ENCODE peak calls at places on chromosomes 11 and 22, in nine cellular contexts. One of them, this sample, is unnamed.

GRCh38 chr11:69049490-69049867 is 747 bp downstream of the TPCN2 start:
- DNase-seq in choroid plexus epithelial cell: no peak
- DNase-seq in activated CD8-positive, alpha-beta T cell treated with anti-CD3 and anti-CD28 coated beads, Interleukin-2, amount 10 ng/mL, durations not matched to agents 7 days and 5 days: peak; percentile 40
- DNase-seq in SHP77: no peak
- DNase-seq in kidney glomerular epithelial cell: no peak
- DNase-seq in glutamatergic neuron: no peak
- DNase-seq in cerebellar cortex: no peak
- DNase-seq in ureter: no peak
- DNase-seq in cardiac fibroblast: no peak
- DNase-seq in this sample: no peak

GRCh38 chr22:38243007-38243775 is 29.6 kb downstream of the TMEM184B start:
- DNase-seq in activated CD8-positive, alpha-beta T cell treated with anti-CD3 and anti-CD28 coated beads, Interleukin-2, amount 10 ng/mL, durations not matched to agents 7 days and 5 days: no peak
- DNase-seq in choroid plexus epithelial cell: peak; percentile 84
- DNase-seq in glutamatergic neuron: no peak
- DNase-seq in ureter: peak; percentile 71
- DNase-seq in SHP77: peak; percentile 95
- DNase-seq in kidney glomerular epithelial cell: no peak
- DNase-seq in cerebellar cortex: no peak
- DNase-seq in cardiac fibroblast: peak; percentile 83
- DNase-seq in this sample: no peak

GRCh38 chr22:39690901-39691620 is 120.5 kb downstream of the CACNA1I start:
- DNase-seq in glutamatergic neuron: peak; percentile 64
- DNase-seq in SHP77: no peak
- DNase-seq in cardiac fibroblast: peak; percentile 4
- DNase-seq in choroid plexus epithelial cell: peak; percentile 3
- DNase-seq in ureter: no peak
- DNase-seq in cerebellar cortex: peak; percentile 59
- DNase-seq in kidney glomerular epithelial cell: no peak
- DNase-seq in activated CD8-positive, alpha-beta T cell treated with anti-CD3 and anti-CD28 coated beads, Interleukin-2, amount 10 ng/mL, durations not matched to agents 7 days and 5 days: no peak
- DNase-seq in this sample: no peak

GRCh38 chr11:26025680-26026079 is 306.2 kb upstream of the ANO3 start:
- DNase-seq in choroid plexus epithelial cell: peak; percentile 41
- DNase-seq in kidney glomerular epithelial cell: no peak
- DNase-seq in activated CD8-positive, alpha-beta T cell treated with anti-CD3 and anti-CD28 coated beads, Interleukin-2, amount 10 ng/mL, durations not matched to agents 7 days and 5 days: no peak
- DNase-seq in glutamatergic neuron: no peak
- DNase-seq in ureter: no peak
- DNase-seq in cardiac fibroblast: peak; percentile 51
- DNase-seq in SHP77: no peak
- DNase-seq in cerebellar cortex: no peak
- DNase-seq in this sample: no peak

GRCh38 chr11:118894192-118894591 is 10.5 kb downstream of the CXCR5 start:
- DNase-seq in SHP77: no peak
- DNase-seq in glutamatergic neuron: no peak
- DNase-seq in kidney glomerular epithelial cell: no peak
- DNase-seq in cardiac fibroblast: no peak
- DNase-seq in choroid plexus epithelial cell: no peak
- DNase-seq in ureter: no peak
- DNase-seq in activated CD8-positive, alpha-beta T cell treated with anti-CD3 and anti-CD28 coated beads, Interleukin-2, amount 10 ng/mL, durations not matched to agents 7 days and 5 days: no peak
- DNase-seq in cerebellar cortex: no peak
- DNase-seq in this sample: no peak

GRCh38 chr11:98568011-98568410 is 452.7 kb upstream of the CNTN5 start:
- DNase-seq in choroid plexus epithelial cell: peak; percentile 50
- DNase-seq in activated CD8-positive, alpha-beta T cell treated with anti-CD3 and anti-CD28 coated beads, Interleukin-2, amount 10 ng/mL, durations not matched to agents 7 days and 5 days: no peak
- DNase-seq in ureter: no peak
- DNase-seq in kidney glomerular epithelial cell: no peak
- DNase-seq in glutamatergic neuron: no peak
- DNase-seq in cerebellar cortex: no peak
- DNase-seq in cardiac fibroblast: peak; percentile 39
- DNase-seq in SHP77: no peak
- DNase-seq in this sample: no peak

GRCh38 chr11:43959321-43959995 is 17.0 kb downstream of the C11orf96 start:
- DNase-seq in kidney glomerular epithelial cell: no peak
- DNase-seq in cerebellar cortex: no peak
- DNase-seq in choroid plexus epithelial cell: peak; percentile 59
- DNase-seq in glutamatergic neuron: no peak
- DNase-seq in cardiac fibroblast: peak; percentile 33
- DNase-seq in SHP77: no peak
- DNase-seq in ureter: no peak
- DNase-seq in activated CD8-positive, alpha-beta T cell treated with anti-CD3 and anti-CD28 coated beads, Interleukin-2, amount 10 ng/mL, durations not matched to agents 7 days and 5 days: no peak
- DNase-seq in this sample: no peak

GRCh38 chr11:57479925-57480324 is 19.6 kb downstream of the RTN4RL2 start:
- DNase-seq in choroid plexus epithelial cell: no peak
- DNase-seq in cardiac fibroblast: no peak
- DNase-seq in kidney glomerular epithelial cell: no peak
- DNase-seq in activated CD8-positive, alpha-beta T cell treated with anti-CD3 and anti-CD28 coated beads, Interleukin-2, amount 10 ng/mL, durations not matched to agents 7 days and 5 days: no peak
- DNase-seq in ureter: no peak
- DNase-seq in glutamatergic neuron: no peak
- DNase-seq in cerebellar cortex: no peak
- DNase-seq in SHP77: no peak
- DNase-seq in this sample: no peak

GRCh38 chr11:75052457-75052856 is 44.2 kb downstream of the OR2AT4 start:
- DNase-seq in choroid plexus epithelial cell: no peak
- DNase-seq in cerebellar cortex: no peak
- DNase-seq in cardiac fibroblast: no peak
- DNase-seq in SHP77: no peak
- DNase-seq in kidney glomerular epithelial cell: no peak
- DNase-seq in glutamatergic neuron: no peak
- DNase-seq in ureter: no peak
- DNase-seq in activated CD8-positive, alpha-beta T cell treated with anti-CD3 and anti-CD28 coated beads, Interleukin-2, amount 10 ng/mL, durations not matched to agents 7 days and 5 days: no peak
- DNase-seq in this sample: no peak

GRCh38 chr11:29448246-29448877 is 568.5 kb downstream of the KCNA4 start:
- DNase-seq in ureter: no peak
- DNase-seq in cardiac fibroblast: peak; percentile 69
- DNase-seq in activated CD8-positive, alpha-beta T cell treated with anti-CD3 and anti-CD28 coated beads, Interleukin-2, amount 10 ng/mL, durations not matched to agents 7 days and 5 days: no peak
- DNase-seq in kidney glomerular epithelial cell: peak; percentile 60
- DNase-seq in SHP77: peak; percentile 0
- DNase-seq in choroid plexus epithelial cell: peak; percentile 71
- DNase-seq in cerebellar cortex: peak; percentile 8
- DNase-seq in glutamatergic neuron: no peak
- DNase-seq in this sample: no peak

GRCh38 chr22:40533712-40534378 is 102.7 kb downstream of the MRTFA start:
- DNase-seq in choroid plexus epithelial cell: peak; percentile 88
- DNase-seq in cerebellar cortex: peak; percentile 23
- DNase-seq in ureter: no peak
- DNase-seq in kidney glomerular epithelial cell: peak; percentile 44
- DNase-seq in activated CD8-positive, alpha-beta T cell treated with anti-CD3 and anti-CD28 coated beads, Interleukin-2, amount 10 ng/mL, durations not matched to agents 7 days and 5 days: peak; percentile 79
- DNase-seq in glutamatergic neuron: no peak
- DNase-seq in SHP77: no peak
- DNase-seq in cardiac fibroblast: peak; percentile 76
- DNase-seq in this sample: peak; percentile 38

GRCh38 chr11:78853521-78853920 is 278.9 kb upstream of the NARS2 start:
- DNase-seq in activated CD8-positive, alpha-beta T cell treated with anti-CD3 and anti-CD28 coated beads, Interleukin-2, amount 10 ng/mL, durations not matched to agents 7 days and 5 days: no peak
- DNase-seq in glutamatergic neuron: no peak
- DNase-seq in SHP77: no peak
- DNase-seq in kidney glomerular epithelial cell: peak; percentile 80
- DNase-seq in choroid plexus epithelial cell: no peak
- DNase-seq in cardiac fibroblast: no peak
- DNase-seq in ureter: no peak
- DNase-seq in cerebellar cortex: no peak
- DNase-seq in this sample: no peak

GRCh38 chr22:23759566-23759965 is 3.2 kb upstream of the C22orf15 start:
- DNase-seq in ureter: no peak
- DNase-seq in SHP77: no peak
- DNase-seq in cardiac fibroblast: no peak
- DNase-seq in kidney glomerular epithelial cell: no peak
- DNase-seq in activated CD8-positive, alpha-beta T cell treated with anti-CD3 and anti-CD28 coated beads, Interleukin-2, amount 10 ng/mL, durations not matched to agents 7 days and 5 days: no peak
- DNase-seq in glutamatergic neuron: no peak
- DNase-seq in cerebellar cortex: no peak
- DNase-seq in choroid plexus epithelial cell: no peak
- DNase-seq in this sample: no peak

GRCh38 chr11:120180571-120181445 is 30.0 kb upstream of the OAF start:
- DNase-seq in kidney glomerular epithelial cell: peak; percentile 67
- DNase-seq in cerebellar cortex: no peak
- DNase-seq in choroid plexus epithelial cell: peak; percentile 36
- DNase-seq in SHP77: no peak
- DNase-seq in glutamatergic neuron: no peak
- DNase-seq in ureter: no peak
- DNase-seq in cardiac fibroblast: peak; percentile 56
- DNase-seq in activated CD8-positive, alpha-beta T cell treated with anti-CD3 and anti-CD28 coated beads, Interleukin-2, amount 10 ng/mL, durations not matched to agents 7 days and 5 days: peak; percentile 9
- DNase-seq in this sample: no peak

GRCh38 chr22:37933711-37934376 is 19.6 kb downstream of the C22orf23 start:
- DNase-seq in SHP77: peak; percentile 78
- DNase-seq in kidney glomerular epithelial cell: peak; percentile 84
- DNase-seq in cerebellar cortex: peak; percentile 83
- DNase-seq in glutamatergic neuron: peak; percentile 95
- DNase-seq in choroid plexus epithelial cell: peak; percentile 93
- DNase-seq in ureter: peak; percentile 89
- DNase-seq in cardiac fibroblast: peak; percentile 91
- DNase-seq in activated CD8-positive, alpha-beta T cell treated with anti-CD3 and anti-CD28 coated beads, Interleukin-2, amount 10 ng/mL, durations not matched to agents 7 days and 5 days: peak; percentile 90
- DNase-seq in this sample: peak; percentile 66

GRCh38 chr11:82980292-82980691 is 78.8 kb downstream of the DDIAS start:
- DNase-seq in glutamatergic neuron: no peak
- DNase-seq in SHP77: no peak
- DNase-seq in ureter: no peak
- DNase-seq in choroid plexus epithelial cell: peak; percentile 89
- DNase-seq in cerebellar cortex: no peak
- DNase-seq in cardiac fibroblast: peak; percentile 63
- DNase-seq in kidney glomerular epithelial cell: peak; percentile 76
- DNase-seq in activated CD8-positive, alpha-beta T cell treated with anti-CD3 and anti-CD28 coated beads, Interleukin-2, amount 10 ng/mL, durations not matched to agents 7 days and 5 days: no peak
- DNase-seq in this sample: no peak

GRCh38 chr11:10450451-10451398 is 4.3 kb upstream of the AMPD3 start:
- DNase-seq in kidney glomerular epithelial cell: peak; percentile 17
- DNase-seq in cerebellar cortex: peak; percentile 50
- DNase-seq in choroid plexus epithelial cell: peak; percentile 25
- DNase-seq in cardiac fibroblast: no peak
- DNase-seq in SHP77: peak; percentile 33
- DNase-seq in activated CD8-positive, alpha-beta T cell treated with anti-CD3 and anti-CD28 coated beads, Interleukin-2, amount 10 ng/mL, durations not matched to agents 7 days and 5 days: peak; percentile 57
- DNase-seq in glutamatergic neuron: peak; percentile 50
- DNase-seq in ureter: peak; percentile 70
- DNase-seq in this sample: peak; percentile 20

GRCh38 chr22:47008208-47008885 is 245.9 kb downstream of the TBC1D22A start:
- DNase-seq in choroid plexus epithelial cell: no peak
- DNase-seq in glutamatergic neuron: no peak
- DNase-seq in ureter: no peak
- DNase-seq in cardiac fibroblast: no peak
- DNase-seq in SHP77: no peak
- DNase-seq in activated CD8-positive, alpha-beta T cell treated with anti-CD3 and anti-CD28 coated beads, Interleukin-2, amount 10 ng/mL, durations not matched to agents 7 days and 5 days: no peak
- DNase-seq in kidney glomerular epithelial cell: no peak
- DNase-seq in cerebellar cortex: no peak
- DNase-seq in this sample: no peak

GRCh38 chr11:45209904-45210699 is 63.7 kb downstream of the PRDM11 start:
- DNase-seq in cerebellar cortex: peak; percentile 86
- DNase-seq in glutamatergic neuron: peak; percentile 66
- DNase-seq in ureter: peak; percentile 89
- DNase-seq in activated CD8-positive, alpha-beta T cell treated with anti-CD3 and anti-CD28 coated beads, Interleukin-2, amount 10 ng/mL, durations not matched to agents 7 days and 5 days: no peak
- DNase-seq in cardiac fibroblast: peak; percentile 92
- DNase-seq in choroid plexus epithelial cell: peak; percentile 90
- DNase-seq in SHP77: no peak
- DNase-seq in kidney glomerular epithelial cell: no peak
- DNase-seq in this sample: no peak

GRCh38 chr22:37256075-37256726 is 12.1 kb upstream of the RAC2 start:
- DNase-seq in choroid plexus epithelial cell: no peak
- DNase-seq in kidney glomerular epithelial cell: no peak
- DNase-seq in glutamatergic neuron: no peak
- DNase-seq in SHP77: no peak
- DNase-seq in cardiac fibroblast: no peak
- DNase-seq in activated CD8-positive, alpha-beta T cell treated with anti-CD3 and anti-CD28 coated beads, Interleukin-2, amount 10 ng/mL, durations not matched to agents 7 days and 5 days: no peak
- DNase-seq in cerebellar cortex: no peak
- DNase-seq in ureter: no peak
- DNase-seq in this sample: no peak

GRCh38 chr11:81159900-81160299 is 1573.8 kb downstream of the FAM181B start:
- DNase-seq in activated CD8-positive, alpha-beta T cell treated with anti-CD3 and anti-CD28 coated beads, Interleukin-2, amount 10 ng/mL, durations not matched to agents 7 days and 5 days: no peak
- DNase-seq in ureter: no peak
- DNase-seq in cerebellar cortex: no peak
- DNase-seq in glutamatergic neuron: no peak
- DNase-seq in SHP77: no peak
- DNase-seq in cardiac fibroblast: no peak
- DNase-seq in choroid plexus epithelial cell: no peak
- DNase-seq in kidney glomerular epithelial cell: no peak
- DNase-seq in this sample: no peak

GRCh38 chr11:73147771-73148681 is 5.9 kb upstream of the FCHSD2 start:
- DNase-seq in ureter: no peak
- DNase-seq in cardiac fibroblast: no peak
- DNase-seq in cerebellar cortex: peak; percentile 77
- DNase-seq in choroid plexus epithelial cell: no peak
- DNase-seq in glutamatergic neuron: no peak
- DNase-seq in SHP77: peak; percentile 49
- DNase-seq in kidney glomerular epithelial cell: peak; percentile 25
- DNase-seq in activated CD8-positive, alpha-beta T cell treated with anti-CD3 and anti-CD28 coated beads, Interleukin-2, amount 10 ng/mL, durations not matched to agents 7 days and 5 days: no peak
- DNase-seq in this sample: no peak

GRCh38 chr11:72813740-72814138 is 472 bp upstream of the ATG16L2 start:
- DNase-seq in choroid plexus epithelial cell: peak; percentile 75
- DNase-seq in glutamatergic neuron: no peak
- DNase-seq in SHP77: peak; percentile 93
- DNase-seq in kidney glomerular epithelial cell: peak; percentile 59
- DNase-seq in cerebellar cortex: peak; percentile 81
- DNase-seq in activated CD8-positive, alpha-beta T cell treated with anti-CD3 and anti-CD28 coated beads, Interleukin-2, amount 10 ng/mL, durations not matched to agents 7 days and 5 days: peak; percentile 83
- DNase-seq in cardiac fibroblast: peak; percentile 83
- DNase-seq in ureter: no peak
- DNase-seq in this sample: peak; percentile 68

GRCh38 chr11:63961608-63962412 is 12.6 kb upstream of the COX8A start:
- DNase-seq in activated CD8-positive, alpha-beta T cell treated with anti-CD3 and anti-CD28 coated beads, Interleukin-2, amount 10 ng/mL, durations not matched to agents 7 days and 5 days: peak; percentile 60
- DNase-seq in SHP77: peak; percentile 61
- DNase-seq in glutamatergic neuron: no peak
- DNase-seq in kidney glomerular epithelial cell: no peak
- DNase-seq in cardiac fibroblast: peak; percentile 36
- DNase-seq in choroid plexus epithelial cell: peak; percentile 58
- DNase-seq in ureter: peak; percentile 70
- DNase-seq in cerebellar cortex: no peak
- DNase-seq in this sample: no peak

GRCh38 chr11:12777208-12777874 is 103.1 kb downstream of the TEAD1 start:
- DNase-seq in cerebellar cortex: no peak
- DNase-seq in glutamatergic neuron: no peak
- DNase-seq in activated CD8-positive, alpha-beta T cell treated with anti-CD3 and anti-CD28 coated beads, Interleukin-2, amount 10 ng/mL, durations not matched to agents 7 days and 5 days: no peak
- DNase-seq in ureter: no peak
- DNase-seq in kidney glomerular epithelial cell: no peak
- DNase-seq in SHP77: no peak
- DNase-seq in choroid plexus epithelial cell: peak; percentile 90
- DNase-seq in cardiac fibroblast: peak; percentile 64
- DNase-seq in this sample: no peak

GRCh38 chr22:28139993-28140392 is 220.9 kb upstream of the PITPNB start:
- DNase-seq in choroid plexus epithelial cell: peak; percentile 91
- DNase-seq in ureter: no peak
- DNase-seq in SHP77: no peak
- DNase-seq in cardiac fibroblast: peak; percentile 84
- DNase-seq in cerebellar cortex: no peak
- DNase-seq in glutamatergic neuron: no peak
- DNase-seq in kidney glomerular epithelial cell: peak; percentile 78
- DNase-seq in activated CD8-positive, alpha-beta T cell treated with anti-CD3 and anti-CD28 coated beads, Interleukin-2, amount 10 ng/mL, durations not matched to agents 7 days and 5 days: no peak
- DNase-seq in this sample: no peak

GRCh38 chr11:119759324-119759723 is 30.3 kb upstream of the NECTIN1 start:
- DNase-seq in glutamatergic neuron: no peak
- DNase-seq in activated CD8-positive, alpha-beta T cell treated with anti-CD3 and anti-CD28 coated beads, Interleukin-2, amount 10 ng/mL, durations not matched to agents 7 days and 5 days: no peak
- DNase-seq in SHP77: no peak
- DNase-seq in ureter: peak; percentile 59
- DNase-seq in cardiac fibroblast: peak; percentile 21
- DNase-seq in cerebellar cortex: no peak
- DNase-seq in kidney glomerular epithelial cell: peak; percentile 2
- DNase-seq in choroid plexus epithelial cell: peak; percentile 30
- DNase-seq in this sample: no peak

GRCh38 chr11:102891736-102892135 is 17.0 kb upstream of the MMP12 start:
- DNase-seq in cerebellar cortex: no peak
- DNase-seq in SHP77: no peak
- DNase-seq in choroid plexus epithelial cell: no peak
- DNase-seq in cardiac fibroblast: no peak
- DNase-seq in ureter: no peak
- DNase-seq in activated CD8-positive, alpha-beta T cell treated with anti-CD3 and anti-CD28 coated beads, Interleukin-2, amount 10 ng/mL, durations not matched to agents 7 days and 5 days: no peak
- DNase-seq in glutamatergic neuron: no peak
- DNase-seq in kidney glomerular epithelial cell: no peak
- DNase-seq in this sample: no peak

GRCh38 chr22:17920145-17920605 is 104.2 kb downstream of the MICAL3 start:
- DNase-seq in glutamatergic neuron: no peak
- DNase-seq in cerebellar cortex: no peak
- DNase-seq in choroid plexus epithelial cell: peak; percentile 56
- DNase-seq in activated CD8-positive, alpha-beta T cell treated with anti-CD3 and anti-CD28 coated beads, Interleukin-2, amount 10 ng/mL, durations not matched to agents 7 days and 5 days: no peak
- DNase-seq in SHP77: peak; percentile 21
- DNase-seq in cardiac fibroblast: peak; percentile 67
- DNase-seq in kidney glomerular epithelial cell: no peak
- DNase-seq in ureter: peak; percentile 83
- DNase-seq in this sample: no peak

GRCh38 chr11:112345166-112345565 is 84.5 kb upstream of the PLET1 start:
- DNase-seq in SHP77: peak; percentile 19
- DNase-seq in activated CD8-positive, alpha-beta T cell treated with anti-CD3 and anti-CD28 coated beads, Interleukin-2, amount 10 ng/mL, durations not matched to agents 7 days and 5 days: no peak
- DNase-seq in glutamatergic neuron: no peak
- DNase-seq in choroid plexus epithelial cell: no peak
- DNase-seq in kidney glomerular epithelial cell: no peak
- DNase-seq in ureter: peak; percentile 34
- DNase-seq in cerebellar cortex: no peak
- DNase-seq in cardiac fibroblast: no peak
- DNase-seq in this sample: no peak

GRCh38 chr11:121194731-121195596 is 93.9 kb downstream of the TECTA start:
- DNase-seq in ureter: peak; percentile 70
- DNase-seq in choroid plexus epithelial cell: peak; percentile 79
- DNase-seq in glutamatergic neuron: peak; percentile 43
- DNase-seq in cardiac fibroblast: peak; percentile 77
- DNase-seq in activated CD8-positive, alpha-beta T cell treated with anti-CD3 and anti-CD28 coated beads, Interleukin-2, amount 10 ng/mL, durations not matched to agents 7 days and 5 days: peak; percentile 79
- DNase-seq in cerebellar cortex: peak; percentile 73
- DNase-seq in kidney glomerular epithelial cell: peak; percentile 43
- DNase-seq in SHP77: peak; percentile 68
- DNase-seq in this sample: peak; percentile 29